ENCODE peak calls at places on chromosomes 12 and 14, in four cellular contexts. I, W, V and Q are unnamed samples.
A peak's percentile ranks its signal among the peaks of the same experiment; 100 is the strongest.

GRCh38 chr14:20295067-20295466 is 10.7 kb downstream of the TTC5 start:
- DNase-seq in V (no peak), I (no peak), W (peak; percentile 60), Q (no peak)

GRCh38 chr12:24728366-24728765 is 220.5 kb downstream of the BCAT1 start:
- DNase-seq in W (no peak), V (peak; percentile 18), I (no peak), Q (peak; percentile 14)

GRCh38 chr12:25829192-25829591 is 129.3 kb upstream of the RASSF8 start:
- DNase-seq in I (no peak), V (no peak), W (no peak), Q (peak; percentile 11)

GRCh38 chr12:32334384-32334783 is 65.0 kb upstream of the FGD4 start:
- DNase-seq in V (no peak), I (no peak), W (no peak), Q (no peak)

GRCh38 chr12:57347284-57347683 is 83.6 kb downstream of the R3HDM2 start:
- DNase-seq in I (no peak), W (no peak), V (no peak), Q (no peak)

GRCh38 chr14:88919502-88919901 is 95.1 kb downstream of the TTC8 start:
- DNase-seq in W (no peak), I (no peak), V (no peak), Q (peak; percentile 54)

GRCh38 chr12:105223358-105223840 is 12.6 kb downstream of the APPL2 start:
- DNase-seq in W (no peak), V (no peak), I (no peak), Q (no peak)

GRCh38 chr14:75191100-75191499 is 14.7 kb upstream of the TMED10 start:
- DNase-seq in I (no peak), W (no peak), V (no peak), Q (no peak)

GRCh38 chr12:92942905-92943304 is 13.8 kb upstream of the EEA1 start:
- DNase-seq in I (no peak), V (no peak), W (no peak), Q (no peak)

GRCh38 chr12:53994691-53995310 is 5.2 kb upstream of the HOXC9 start:
- DNase-seq in I (peak; percentile 72), W (no peak), V (no peak), Q (no peak)

GRCh38 chr12:42588308-42588836 is 1.2 kb downstream of the PRICKLE1 start:
- DNase-seq in W (no peak), I (no peak), V (no peak), Q (no peak)

GRCh38 chr14:51453869-51454268 is 197.8 kb upstream of the FRMD6 start:
- DNase-seq in I (no peak), W (no peak), V (no peak), Q (no peak)

GRCh38 chr12:153080-153746 is 60.7 kb downstream of the SLC6A12 start:
- DNase-seq in V (peak; percentile 75), I (peak; percentile 80), W (no peak), Q (peak; percentile 79)

GRCh38 chr12:91326043-91327027 is 143.7 kb upstream of the DCN start:
- DNase-seq in I (peak; percentile 47), W (no peak), V (peak; percentile 34), Q (peak; percentile 33)

GRCh38 chr12:24839268-24839791 is 109.6 kb downstream of the BCAT1 start:
- DNase-seq in W (peak; percentile 99), V (no peak), I (no peak), Q (no peak)

GRCh38 chr14:63891148-63891964 is 38.6 kb downstream of the SYNE2 start:
- DNase-seq in V (no peak), W (no peak), I (no peak), Q (no peak)

GRCh38 chr14:106395460-106396050 is 869.2 kb downstream of the TMEM121 start:
- DNase-seq in V (no peak), W (no peak), I (no peak), Q (no peak)

GRCh38 chr12:22577667-22578066 is 33.3 kb upstream of the C2CD5 start:
- DNase-seq in I (no peak), W (no peak), V (no peak), Q (no peak)

GRCh38 chr14:93759781-93760307 is 28.4 kb downstream of the PRIMA1 start:
- DNase-seq in I (no peak), W (no peak), V (no peak), Q (no peak)

GRCh38 chr12:12405882-12406281 is 49.0 kb downstream of the BORCS5 start:
- DNase-seq in W (no peak), V (peak; percentile 77), I (no peak), Q (peak; percentile 76)

GRCh38 chr12:59239993-59240392 is 319.7 kb upstream of the LRIG3 start:
- DNase-seq in I (no peak), W (no peak), V (no peak), Q (no peak)

GRCh38 chr12:4824415-4824814 is 85.3 kb upstream of the KCNA1 start:
- DNase-seq in V (no peak), I (no peak), W (no peak), Q (peak; percentile 26)

GRCh38 chr12:3097186-3097804 is 20.1 kb downstream of the TSPAN9 start:
- DNase-seq in W (no peak), I (peak; percentile 70), V (peak; percentile 69), Q (no peak)

GRCh38 chr14:21025374-21026151 is 702 bp upstream of the NDRG2 start:
- DNase-seq in V (no peak), W (no peak), I (peak; percentile 63), Q (no peak)

GRCh38 chr12:118685983-118686607 is 295.2 kb upstream of the SRRM4 start:
- DNase-seq in V (no peak), I (no peak), W (no peak), Q (no peak)

GRCh38 chr12:108640802-108641445 is 7.2 kb upstream of the SELPLG start:
- DNase-seq in W (no peak), I (peak; percentile 65), V (no peak), Q (no peak)

GRCh38 chr14:26528415-26529182 is 69.2 kb downstream of the NOVA1 start:
- DNase-seq in V (no peak), I (no peak), W (no peak), Q (no peak)

GRCh38 chr12:99911967-99912366 is 72.8 kb downstream of the ANKS1B start:
- DNase-seq in I (no peak), W (peak; percentile 36), V (no peak), Q (no peak)

GRCh38 chr12:12095016-12095415 is 24.3 kb downstream of the BCL2L14 start:
- DNase-seq in V (peak; percentile 56), I (no peak), W (no peak), Q (no peak)

GRCh38 chr14:80959448-80960006 is 4.1 kb downstream of the TSHR start:
- DNase-seq in W (peak; percentile 91), I (no peak), V (no peak), Q (no peak)

GRCh38 chr14:101865288-101865687 is 99.1 kb upstream of the DYNC1H1 start:
- DNase-seq in W (no peak), I (no peak), V (no peak), Q (no peak)

GRCh38 chr14:72706485-72706884 is 187.4 kb downstream of the DPF3 start:
- DNase-seq in I (no peak), V (no peak), W (no peak), Q (no peak)

GRCh38 chr12:72214163-72214562 is 58.0 kb upstream of the TRHDE start:
- DNase-seq in W (no peak), I (no peak), V (no peak), Q (no peak)

DNA sequence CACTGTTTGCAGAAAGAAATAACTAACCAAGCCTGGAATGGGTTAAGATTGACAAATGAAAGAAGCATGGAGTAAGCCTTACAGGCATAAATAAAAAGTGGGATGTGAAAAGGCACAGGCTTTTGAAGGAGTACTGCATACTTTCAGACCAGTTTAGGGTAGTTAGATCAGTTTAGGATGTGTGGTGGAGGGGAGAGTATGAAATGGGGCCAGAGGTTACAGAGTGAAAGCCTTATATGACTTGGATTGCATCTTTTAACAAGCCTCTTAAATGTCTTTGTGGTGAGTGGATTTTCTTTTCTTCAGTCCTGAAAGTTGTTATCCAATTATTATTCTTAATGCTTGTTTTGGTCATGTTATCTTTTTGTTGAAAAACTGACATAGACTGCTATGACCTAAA is 52.2 kb upstream of the TRHDE start:
- DNase-seq in W (no peak), I (no peak), V (no peak), Q (no peak)
- TF ChIP-seq CTCF in W (no peak), I (no peak), V (no peak), Q (no peak)

GRCh38 chr12:62714409-62715075 is 220.4 kb downstream of the PPM1H start:
- DNase-seq in W (no peak), V (no peak), I (no peak), Q (no peak)
- TF ChIP-seq EP300 in W (no peak), V (no peak), I (no peak), Q (no peak)

DNA sequence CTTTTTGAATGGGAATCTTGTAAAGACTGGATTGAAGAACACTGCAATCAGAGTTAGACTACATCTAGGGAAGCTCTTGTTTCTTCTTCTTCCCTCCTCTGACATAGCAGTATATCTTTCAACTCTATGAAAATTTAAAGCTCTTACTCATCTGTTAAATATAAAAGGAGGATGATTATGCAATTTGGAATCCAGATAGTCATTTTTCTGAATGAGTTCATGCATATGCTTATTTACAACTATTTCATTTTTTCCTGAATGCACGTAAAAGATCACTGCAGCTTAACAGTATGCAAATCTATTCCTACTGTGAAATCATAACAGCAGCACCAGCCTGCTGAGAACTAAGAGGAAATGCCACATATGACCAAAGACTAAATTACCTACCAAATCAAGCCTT is 133.5 kb upstream of the TMCC3 start:
- DNase-seq in W (no peak), V (no peak), I (no peak), Q (no peak)
- TF ChIP-seq BHLHE40 in W (no peak), V (no peak), I (no peak), Q (no peak)

GRCh38 chr12:47903151-47903611 is 1.6 kb downstream of the VDR start:
- DNase-seq in W (no peak), I (no peak), V (no peak), Q (no peak)

GRCh38 chr12:47904647-47905312 is at the start of gene VDR:
- DNase-seq in V (peak; percentile 28), W (no peak), I (peak; percentile 97), Q (peak; percentile 87)

GRCh38 chr12:47903927-47904646 is 707 bp downstream of the VDR start:
- DNase-seq in W (no peak), V (no peak), I (peak; percentile 33), Q (peak; percentile 25)

GRCh38 chr12:47907851-47908454 is 3.2 kb upstream of the VDR start:
- DNase-seq in W (no peak), I (no peak), V (peak; percentile 41), Q (no peak)

GRCh38 chr12:47905313-47905730 is 528 bp upstream of the VDR start:
- DNase-seq in I (peak; percentile 62), W (no peak), V (no peak), Q (no peak)
- TF ChIP-seq CTCF in I (peak; percentile 51), W (peak; percentile 25), V (peak; percentile 76), Q (peak; percentile 46)

GRCh38 chr12:85036241-85036707 is at the start of the genes LRRIQ1 and TSPAN19:
- DNase-seq in V (peak; percentile 54), I (peak; percentile 7), W (peak; percentile 27), Q (peak; percentile 92)
- TF ChIP-seq EP300 in V (no peak), I (no peak), W (no peak), Q (no peak)

DNA sequence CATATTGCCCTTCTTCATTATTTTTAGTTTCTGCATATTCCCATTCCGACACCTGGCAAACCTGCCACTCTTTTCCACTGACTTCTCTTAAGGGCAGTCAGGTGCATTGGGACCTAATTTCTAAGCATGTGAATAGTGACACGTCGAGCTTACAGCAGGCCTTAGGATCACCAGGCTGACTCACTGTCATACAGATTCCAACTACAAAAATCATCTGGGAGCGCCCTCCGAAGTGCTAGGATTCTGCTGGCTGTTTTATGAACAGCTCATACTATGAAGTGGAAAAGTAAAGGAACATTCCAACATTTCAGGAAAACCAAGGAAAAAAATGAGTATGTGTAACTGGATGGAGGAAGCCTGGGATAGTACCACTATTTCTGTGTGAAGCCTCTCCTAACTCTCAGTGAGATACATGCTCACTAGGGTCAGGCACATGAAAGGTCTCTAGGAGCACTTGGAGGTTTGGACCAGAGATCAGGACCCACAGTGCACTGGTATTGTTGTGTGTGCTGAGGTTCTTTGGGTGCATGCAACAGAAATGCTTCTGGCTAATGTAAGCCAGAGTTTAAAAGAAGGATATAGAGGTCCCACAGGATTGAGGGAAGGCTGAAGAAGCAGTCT is 257.4 kb downstream of the ZFP36L1 start:
- DNase-seq in V (no peak), W (no peak), I (no peak), Q (no peak)
- TF ChIP-seq BHLHE40 in V (no peak), W (no peak), I (no peak), Q (no peak)